ENCODE peak calls at places on chromosomes 6 and 20, in ten cellular contexts. W is GM23248; N is pancreas; U is RWPE2; I is HCT116; H is K562; D is CD4-positive, alpha-beta T cell; S is neural progenitor cell; Z is aorta; V is gastrocnemius medialis. P is an unnamed sample.
A peak's percentile ranks its signal among the peaks of the same experiment; 100 is the strongest.

GRCh38 chr6:16903470-16903869 is 142.2 kb upstream of the ATXN1 start:
- DNase-seq in W (peak; percentile 82), H (no peak), U (no peak), S (no peak), D (no peak), I (no peak), V (no peak), N (no peak), Z (no peak), P (no peak)

GRCh38 chr6:123380257-123380656 is 256.5 kb downstream of the TRDN start:
- DNase-seq in U (no peak), V (no peak), N (no peak), Z (no peak), W (peak; percentile 47), S (peak; percentile 61), D (no peak), I (no peak), H (peak; percentile 7), P (no peak)

GRCh38 chr6:15096894-15097837 is 148.7 kb upstream of the JARID2 start:
- DNase-seq in D (no peak), V (no peak), Z (no peak), U (no peak), H (peak; percentile 85), I (no peak), N (no peak), S (no peak), W (peak; percentile 1), P (no peak)

GRCh38 chr6:166076625-166077024 is 91.0 kb downstream of the TBXT start:
- DNase-seq in N (no peak), V (no peak), Z (no peak), W (no peak), D (no peak), H (no peak), I (no peak), U (no peak), S (no peak), P (no peak)

GRCh38 chr20:7742479-7742878 is 197.8 kb downstream of the HAO1 start:
- DNase-seq in S (no peak), U (no peak), D (no peak), I (no peak), W (peak; percentile 64), Z (no peak), V (no peak), H (no peak), N (peak; percentile 21), P (no peak)

GRCh38 chr6:137637161-137637560 is 143.0 kb upstream of the OLIG3 start:
- DNase-seq in W (peak; percentile 92), H (no peak), D (no peak), I (no peak), N (no peak), Z (no peak), V (peak; percentile 7), U (no peak), S (no peak), P (no peak)

GRCh38 chr6:149910721-149911151 is 12.2 kb downstream of the RAET1G start:
- DNase-seq in H (no peak), D (no peak), N (no peak), Z (peak; percentile 67), V (no peak), W (no peak), U (no peak), S (no peak), I (no peak), P (no peak)

GRCh38 chr6:29502597-29502996 is 14.8 kb upstream of the MAS1L start:
- DNase-seq in S (no peak), H (no peak), W (peak; percentile 39), Z (no peak), U (no peak), V (no peak), I (no peak), D (no peak), N (no peak), P (no peak)

GRCh38 chr20:4880051-4880450 is 121.3 kb downstream of the SLC23A2 start:
- DNase-seq in I (no peak), W (no peak), V (no peak), U (peak; percentile 28), S (peak; percentile 69), D (no peak), N (no peak), Z (no peak), H (no peak), P (no peak)

GRCh38 chr6:139722540-139722939 is 348.1 kb upstream of the CITED2 start:
- DNase-seq in S (no peak), U (no peak), N (no peak), H (no peak), D (no peak), I (no peak), Z (no peak), W (no peak), V (no peak), P (no peak)

GRCh38 chr6:137638926-137639706 is 144.9 kb upstream of the OLIG3 start:
- DNase-seq in H (no peak), I (no peak), S (no peak), Z (no peak), W (no peak), V (no peak), D (no peak), N (no peak), U (no peak), P (no peak)

GRCh38 chr6:49453221-49453620 is 9.8 kb downstream of the MMUT start:
- DNase-seq in U (no peak), Z (no peak), S (no peak), V (no peak), W (peak; percentile 35), I (no peak), N (no peak), D (no peak), H (no peak), P (no peak)

GRCh38 chr20:22686097-22686496 is 101.7 kb upstream of the FOXA2 start:
- DNase-seq in I (peak; percentile 46), V (no peak), N (peak; percentile 46), S (peak; percentile 55), Z (peak; percentile 81), W (peak; percentile 82), D (no peak), U (no peak), H (peak; percentile 44), P (no peak)

GRCh38 chr20:58598271-58599015 is 52.6 kb upstream of the STX16 start:
- DNase-seq in U (no peak), I (no peak), S (no peak), Z (peak; percentile 81), W (peak; percentile 73), N (no peak), H (no peak), D (no peak), V (no peak), P (no peak)

GRCh38 chr6:138953451-138953850 is 34.6 kb downstream of the REPS1 start:
- DNase-seq in U (no peak), D (no peak), S (no peak), I (no peak), H (no peak), W (peak; percentile 61), N (no peak), V (no peak), Z (no peak), P (no peak)

GRCh38 chr6:16380220-16380809 is 141.9 kb downstream of the GMPR start:
- DNase-seq in Z (no peak), H (no peak), D (no peak), U (no peak), I (no peak), V (no peak), W (no peak), S (no peak), N (no peak), P (no peak)

GRCh38 chr20:57291694-57292093 is 25.3 kb upstream of the BMP7 start:
- DNase-seq in D (no peak), V (no peak), W (no peak), N (no peak), H (no peak), Z (no peak), S (no peak), U (no peak), I (no peak), P (no peak)
- H3K9me3 ChIP-seq in D (no peaks in the 10 kb centered on the region), V (no peaks in the 10 kb centered on the region), W (no peaks in the 10 kb centered on the region), N (no peaks in the 10 kb centered on the region), H (no peaks in the 10 kb centered on the region), Z (no peaks in the 10 kb centered on the region), S (no peaks in the 10 kb centered on the region), U (no peaks in the 10 kb centered on the region), I (no peaks in the 10 kb centered on the region), P (no peaks in the 10 kb centered on the region)

GRCh38 chr20:29318871-29319461 is 1938.5 kb upstream of the DEFB115 start:
- DNase-seq in D (no peak), I (no peak), U (peak; percentile 82), S (no peak), H (no peak), W (no peak), N (no peak), V (no peak), Z (no peak), P (no peak)
- H3K9me3 ChIP-seq in D (peaks cover 7% of the 10 kb centered on the region), I (no peaks in the 10 kb centered on the region), U (peaks cover 3% of the 10 kb centered on the region), S (peaks cover 6% of the 10 kb centered on the region), H (no peaks in the 10 kb centered on the region), W (no peaks in the 10 kb centered on the region), N (no peaks in the 10 kb centered on the region), V (no peaks in the 10 kb centered on the region), Z (peaks cover 4% of the 10 kb centered on the region), P (no peaks in the 10 kb centered on the region)

DNA sequence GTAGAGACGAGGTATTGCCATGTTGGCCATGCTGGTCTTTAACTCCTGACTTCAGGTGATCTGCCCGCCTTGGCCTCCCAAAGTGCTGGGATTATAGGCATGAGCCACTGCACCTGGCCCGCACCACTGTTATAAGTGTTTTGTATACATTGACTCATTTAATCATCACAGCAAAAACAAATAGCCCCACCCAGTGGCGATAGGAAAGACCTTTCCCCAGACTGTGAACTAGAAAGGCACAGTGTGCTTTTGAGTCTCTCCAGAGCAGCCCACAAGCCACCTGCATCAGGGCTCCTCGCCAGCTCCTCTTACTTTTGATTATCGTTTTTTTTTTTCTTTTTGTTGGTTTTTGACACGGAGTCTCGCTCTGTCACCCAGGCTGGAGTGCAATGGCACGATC is 27.9 kb upstream of the ZFP64 start:
- DNase-seq in U (no peak), W (no peak), Z (no peak), I (no peak), D (no peak), N (no peak), V (no peak), S (no peak), H (no peak), P (no peak)
- H3K9me3 ChIP-seq in U (peaks cover 4% of the 10 kb centered on the region), W (no peaks in the 10 kb centered on the region), Z (peaks cover 7% of the 10 kb centered on the region), I (no peaks in the 10 kb centered on the region), D (peaks cover 19% of the 10 kb centered on the region), N (no peaks in the 10 kb centered on the region), V (peaks cover 4% of the 10 kb centered on the region), S (no peaks in the 10 kb centered on the region), H (peaks cover 4% of the 10 kb centered on the region), P (no peaks in the 10 kb centered on the region)

DNA sequence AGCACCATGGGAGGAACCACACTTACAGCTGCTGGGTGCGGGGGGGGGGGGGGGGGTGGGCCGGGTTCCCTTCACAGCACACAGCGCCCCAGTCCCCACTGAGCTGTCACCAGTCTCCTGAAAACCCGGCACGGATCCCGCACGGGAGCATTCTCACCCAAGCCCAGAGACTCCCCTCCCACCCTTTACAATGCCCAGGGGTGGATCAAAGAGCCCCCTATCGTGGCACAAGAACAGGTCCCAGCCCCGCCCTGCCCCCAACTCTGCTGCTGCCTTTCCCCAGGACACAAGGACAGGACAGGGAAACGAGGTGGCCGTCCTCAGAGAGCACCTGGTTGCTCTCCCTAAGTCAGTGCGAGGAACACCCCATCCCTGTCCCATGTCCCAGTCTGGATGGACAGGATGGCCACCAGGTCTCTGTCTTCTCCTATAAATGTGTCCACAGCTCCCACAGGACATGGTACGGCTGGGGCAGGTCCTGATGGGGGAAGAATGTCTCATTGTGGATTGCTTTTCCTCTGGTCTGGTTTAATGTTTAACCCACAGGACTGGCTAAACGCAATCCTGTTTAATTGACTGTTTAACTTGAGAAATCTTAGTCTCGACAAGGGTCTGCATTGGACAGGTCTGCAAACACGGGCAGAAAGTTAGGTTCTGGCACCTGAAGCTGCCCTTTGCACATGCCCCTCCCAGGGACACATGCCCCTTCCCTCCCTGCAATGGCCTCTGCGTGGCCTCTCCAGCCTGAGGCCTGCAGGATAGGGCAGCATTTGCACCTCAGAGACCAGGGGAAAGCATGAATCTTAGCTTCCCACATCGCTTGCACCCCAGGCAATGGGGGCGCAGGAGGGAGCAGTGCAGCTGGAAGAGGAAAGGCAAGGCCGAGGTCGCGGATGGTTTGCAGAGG is 45.3 kb downstream of the DACT2 start:
- DNase-seq in D (no peak), V (no peak), Z (no peak), I (no peak), S (no peak), W (no peak), H (peak; percentile 76), N (peak; percentile 59), U (no peak), P (no peak)
- H3K9me3 ChIP-seq in D (no peaks in the 10 kb centered on the region), V (no peaks in the 10 kb centered on the region), Z (no peaks in the 10 kb centered on the region), I (no peaks in the 10 kb centered on the region), S (no peaks in the 10 kb centered on the region), W (no peaks in the 10 kb centered on the region), H (no peaks in the 10 kb centered on the region), N (no peaks in the 10 kb centered on the region), U (no peaks in the 10 kb centered on the region), P (no peaks in the 10 kb centered on the region)

P was measured in T-helper 17 cell.